ENCODE peak calls at places on chromosomes 12 and 14, in nine cellular contexts. R, M, E, D, N, Q, S, O and T are unnamed samples.

GRCh38 chr12:78118036-78118435 is 287.3 kb downstream of the NAV3 start:
- DNase-seq in R (no peak), M (no peak), E (no peak), D (no peak), N (no peak), Q (no peak), S (peak), O (peak), T (peak)

GRCh38 chr12:47739959-47740358 is 14.7 kb upstream of the ENDOU start:
- DNase-seq in R (no peak), M (peak), E (no peak), D (no peak), N (no peak), Q (no peak), S (no peak), O (no peak), T (no peak)

GRCh38 chr12:53225635-53226424 is 6.2 kb downstream of the RARG start:
- DNase-seq in R (no peak), M (no peak), E (no peak), D (no peak), N (no peak), Q (no peak), S (peak), O (no peak), T (no peak)

GRCh38 chr14:68232643-68233055 is 413.1 kb downstream of the RAD51B start:
- DNase-seq in R (peak), M (peak), E (peak), D (no peak), N (no peak), Q (peak), S (peak), O (peak), T (peak)

GRCh38 chr14:78486621-78487020 is 316.4 kb downstream of the NRXN3 start:
- DNase-seq in R (no peak), M (no peak), E (no peak), D (no peak), N (no peak), Q (no peak), S (no peak), O (no peak), T (no peak)

GRCh38 chr14:32724864-32725550 is 213.7 kb upstream of the NPAS3 start:
- DNase-seq in R (no peak), M (no peak), E (no peak), D (no peak), N (no peak), Q (peak), S (no peak), O (peak), T (peak)

GRCh38 chr14:69459122-69459521 is 25.4 kb upstream of the PLEKHD1 start:
- DNase-seq in R (no peak), M (no peak), E (no peak), D (no peak), N (no peak), Q (no peak), S (peak), O (no peak), T (no peak)

GRCh38 chr14:31950760-31951637 is 126.1 kb upstream of the ARHGAP5 start:
- DNase-seq in R (no peak), M (no peak), E (peak), D (peak), N (no peak), Q (no peak), S (peak), O (peak), T (peak)

GRCh38 chr14:53894456-53894855 is 62.2 kb downstream of the BMP4 start:
- DNase-seq in R (no peak), M (peak), E (no peak), D (no peak), N (no peak), Q (no peak), S (no peak), O (peak), T (peak)

GRCh38 chr14:91322623-91323022 is 78.1 kb upstream of the GPR68 start:
- DNase-seq in R (no peak), M (no peak), E (no peak), D (no peak), N (no peak), Q (no peak), S (no peak), O (no peak), T (no peak)

GRCh38 chr14:50669441-50669986 is 1.4 kb upstream of the SAV1 start:
- DNase-seq in R (no peak), M (no peak), E (no peak), D (no peak), N (no peak), Q (no peak), S (no peak), O (no peak), T (no peak)

GRCh38 chr14:76968621-76969063 is 59.9 kb downstream of the IRF2BPL start:
- DNase-seq in R (no peak), M (no peak), E (no peak), D (peak), N (no peak), Q (no peak), S (peak), O (no peak), T (no peak)

GRCh38 chr12:65585648-65586420 is 238.4 kb upstream of the HMGA2 start:
- DNase-seq in R (no peak), M (no peak), E (no peak), D (no peak), N (no peak), Q (no peak), S (no peak), O (no peak), T (no peak)